ENCODE peak calls at places on chromosomes 16 and 17, in eight cellular contexts. One of them, this sample, is unnamed.

GRCh38 chr17:40522250-40522960 is 21.0 kb upstream of the TNS4 start:
- DNase-seq in hepatocyte: no peak
- DNase-seq in OCI-LY7: no peak
- DNase-seq in PC-9: peak; percentile 28
- DNase-seq in HCT116: no peak
- DNase-seq in GM23248: peak; percentile 78
- DNase-seq in SK-N-SH: no peak
- DNase-seq in MM.1S: no peak
- DNase-seq in this sample: no peak

GRCh38 chr17:45584092-45585036 is 93.8 kb upstream of the PLEKHM1 start:
- DNase-seq in hepatocyte: peak; percentile 79
- DNase-seq in OCI-LY7: peak; percentile 90
- DNase-seq in PC-9: peak; percentile 42
- DNase-seq in HCT116: peak; percentile 39
- DNase-seq in GM23248: peak; percentile 78
- DNase-seq in SK-N-SH: peak; percentile 83
- DNase-seq in MM.1S: peak; percentile 92
- DNase-seq in this sample: peak; percentile 95

GRCh38 chr17:57555636-57556175 is 189.4 kb downstream of the CCDC182 start:
- DNase-seq in hepatocyte: no peak
- DNase-seq in OCI-LY7: peak; percentile 53
- DNase-seq in PC-9: no peak
- DNase-seq in HCT116: no peak
- DNase-seq in GM23248: no peak
- DNase-seq in SK-N-SH: no peak
- DNase-seq in MM.1S: no peak
- DNase-seq in this sample: no peak

GRCh38 chr17:58710948-58711552 is 18.6 kb downstream of the RAD51C start:
- DNase-seq in hepatocyte: peak; percentile 85
- DNase-seq in OCI-LY7: peak; percentile 70
- DNase-seq in PC-9: no peak
- DNase-seq in HCT116: peak; percentile 56
- DNase-seq in GM23248: peak; percentile 77
- DNase-seq in SK-N-SH: peak; percentile 49
- DNase-seq in MM.1S: peak; percentile 62
- DNase-seq in this sample: peak; percentile 86

GRCh38 chr17:42060231-42060630 is 9.8 kb upstream of the C17orf113 start:
- DNase-seq in hepatocyte: no peak
- DNase-seq in OCI-LY7: no peak
- DNase-seq in PC-9: no peak
- DNase-seq in HCT116: no peak
- DNase-seq in GM23248: no peak
- DNase-seq in SK-N-SH: no peak
- DNase-seq in MM.1S: no peak
- DNase-seq in this sample: no peak

GRCh38 chr17:17351901-17352781 is 49.0 kb downstream of the NT5M start:
- DNase-seq in hepatocyte: peak; percentile 48
- DNase-seq in OCI-LY7: no peak
- DNase-seq in PC-9: no peak
- DNase-seq in HCT116: no peak
- DNase-seq in GM23248: peak; percentile 69
- DNase-seq in SK-N-SH: peak; percentile 88
- DNase-seq in MM.1S: no peak
- DNase-seq in this sample: no peak

GRCh38 chr17:50487213-50488096 is 8.8 kb downstream of the RSAD1 start:
- DNase-seq in hepatocyte: no peak
- DNase-seq in OCI-LY7: no peak
- DNase-seq in PC-9: peak; percentile 91
- DNase-seq in HCT116: no peak
- DNase-seq in GM23248: peak; percentile 73
- DNase-seq in SK-N-SH: no peak
- DNase-seq in MM.1S: no peak
- DNase-seq in this sample: no peak

GRCh38 chr16:68255712-68256111 is 8.6 kb upstream of the SLC7A6 start:
- DNase-seq in hepatocyte: no peak
- DNase-seq in OCI-LY7: no peak
- DNase-seq in PC-9: no peak
- DNase-seq in HCT116: no peak
- DNase-seq in GM23248: no peak
- DNase-seq in SK-N-SH: no peak
- DNase-seq in MM.1S: no peak
- DNase-seq in this sample: no peak

GRCh38 chr17:56982312-56982711 is 4.4 kb downstream of the SCPEP1 start:
- DNase-seq in hepatocyte: no peak
- DNase-seq in OCI-LY7: no peak
- DNase-seq in PC-9: no peak
- DNase-seq in HCT116: no peak
- DNase-seq in GM23248: no peak
- DNase-seq in SK-N-SH: no peak
- DNase-seq in MM.1S: peak; percentile 24
- DNase-seq in this sample: no peak

GRCh38 chr16:84072014-84072413 is 29.4 kb upstream of the SLC38A8 start:
- DNase-seq in hepatocyte: no peak
- DNase-seq in OCI-LY7: no peak
- DNase-seq in PC-9: no peak
- DNase-seq in HCT116: no peak
- DNase-seq in GM23248: no peak
- DNase-seq in SK-N-SH: no peak
- DNase-seq in MM.1S: no peak
- DNase-seq in this sample: no peak

GRCh38 chr17:3796110-3796821 is 4.7 kb downstream of the ITGAE start:
- DNase-seq in hepatocyte: no peak
- DNase-seq in OCI-LY7: no peak
- DNase-seq in PC-9: no peak
- DNase-seq in HCT116: no peak
- DNase-seq in GM23248: no peak
- DNase-seq in SK-N-SH: no peak
- DNase-seq in MM.1S: no peak
- DNase-seq in this sample: no peak

GRCh38 chr17:17191961-17192381 is 14.2 kb downstream of the PLD6 start:
- DNase-seq in hepatocyte: no peak
- DNase-seq in OCI-LY7: no peak
- DNase-seq in PC-9: no peak
- DNase-seq in HCT116: no peak
- DNase-seq in GM23248: no peak
- DNase-seq in SK-N-SH: no peak
- DNase-seq in MM.1S: no peak
- DNase-seq in this sample: no peak

GRCh38 chr17:55177159-55177913 is 87.4 kb upstream of the HLF start:
- DNase-seq in hepatocyte: no peak
- DNase-seq in OCI-LY7: peak; percentile 59
- DNase-seq in PC-9: no peak
- DNase-seq in HCT116: no peak
- DNase-seq in GM23248: peak; percentile 24
- DNase-seq in SK-N-SH: no peak
- DNase-seq in MM.1S: no peak
- DNase-seq in this sample: peak; percentile 48

GRCh38 chr17:50545306-50545705 is 1.7 kb upstream of the SPATA20 start:
- DNase-seq in hepatocyte: no peak
- DNase-seq in OCI-LY7: no peak
- DNase-seq in PC-9: no peak
- DNase-seq in HCT116: no peak
- DNase-seq in GM23248: no peak
- DNase-seq in SK-N-SH: no peak
- DNase-seq in MM.1S: no peak
- DNase-seq in this sample: no peak

GRCh38 chr16:8730335-8730915 is 56.0 kb downstream of the ABAT start:
- DNase-seq in hepatocyte: peak; percentile 23
- DNase-seq in OCI-LY7: no peak
- DNase-seq in PC-9: no peak
- DNase-seq in HCT116: no peak
- DNase-seq in GM23248: no peak
- DNase-seq in SK-N-SH: no peak
- DNase-seq in MM.1S: no peak
- DNase-seq in this sample: no peak

GRCh38 chr17:11953924-11954323 is 43.4 kb downstream of the ZNF18 start:
- DNase-seq in hepatocyte: no peak
- DNase-seq in OCI-LY7: no peak
- DNase-seq in PC-9: no peak
- DNase-seq in HCT116: no peak
- DNase-seq in GM23248: no peak
- DNase-seq in SK-N-SH: no peak
- DNase-seq in MM.1S: no peak
- DNase-seq in this sample: no peak

GRCh38 chr17:41633498-41634197 is 9.3 kb upstream of the KRT17 start:
- DNase-seq in hepatocyte: no peak
- DNase-seq in OCI-LY7: peak; percentile 7
- DNase-seq in PC-9: no peak
- DNase-seq in HCT116: no peak
- DNase-seq in GM23248: no peak
- DNase-seq in SK-N-SH: no peak
- DNase-seq in MM.1S: no peak
- DNase-seq in this sample: no peak

GRCh38 chr17:80844418-80844990 is 147.1 kb upstream of the CHMP6 start:
- DNase-seq in hepatocyte: no peak
- DNase-seq in OCI-LY7: no peak
- DNase-seq in PC-9: no peak
- DNase-seq in HCT116: no peak
- DNase-seq in GM23248: no peak
- DNase-seq in SK-N-SH: no peak
- DNase-seq in MM.1S: no peak
- DNase-seq in this sample: no peak

GRCh38 chr16:70691223-70692129 is 5.6 kb upstream of the MTSS2 start:
- DNase-seq in hepatocyte: peak; percentile 94
- DNase-seq in OCI-LY7: no peak
- DNase-seq in PC-9: no peak
- DNase-seq in HCT116: no peak
- DNase-seq in GM23248: peak; percentile 100
- DNase-seq in SK-N-SH: peak; percentile 86
- DNase-seq in MM.1S: no peak
- DNase-seq in this sample: no peak

GRCh38 chr17:33038740-33039139 is 47.1 kb downstream of the SPACA3 start:
- DNase-seq in hepatocyte: peak; percentile 61
- DNase-seq in OCI-LY7: peak; percentile 3
- DNase-seq in PC-9: no peak
- DNase-seq in HCT116: peak; percentile 15
- DNase-seq in GM23248: peak; percentile 48
- DNase-seq in SK-N-SH: peak; percentile 73
- DNase-seq in MM.1S: no peak
- DNase-seq in this sample: peak; percentile 73

GRCh38 chr17:7838291-7839075 is 4.5 kb downstream of the KDM6B start:
- DNase-seq in hepatocyte: peak; percentile 85
- DNase-seq in OCI-LY7: peak; percentile 91
- DNase-seq in PC-9: no peak
- DNase-seq in HCT116: no peak
- DNase-seq in GM23248: peak; percentile 60
- DNase-seq in SK-N-SH: peak; percentile 71
- DNase-seq in MM.1S: no peak
- DNase-seq in this sample: peak; percentile 82

GRCh38 chr16:15899538-15900100 is 11.2 kb upstream of the CEP20 start:
- DNase-seq in hepatocyte: peak; percentile 79
- DNase-seq in OCI-LY7: no peak
- DNase-seq in PC-9: peak; percentile 100
- DNase-seq in HCT116: peak; percentile 99
- DNase-seq in GM23248: peak; percentile 84
- DNase-seq in SK-N-SH: no peak
- DNase-seq in MM.1S: no peak
- DNase-seq in this sample: no peak

GRCh38 chr17:79393358-79394038 is 217.4 kb downstream of the RBFOX3 start:
- DNase-seq in hepatocyte: peak; percentile 90
- DNase-seq in OCI-LY7: peak; percentile 73
- DNase-seq in PC-9: no peak
- DNase-seq in HCT116: peak; percentile 37
- DNase-seq in GM23248: peak; percentile 77
- DNase-seq in SK-N-SH: peak; percentile 97
- DNase-seq in MM.1S: peak; percentile 64
- DNase-seq in this sample: peak; percentile 86

GRCh38 chr17:14007951-14008350 is 61.4 kb upstream of the COX10 start:
- DNase-seq in hepatocyte: no peak
- DNase-seq in OCI-LY7: no peak
- DNase-seq in PC-9: no peak
- DNase-seq in HCT116: no peak
- DNase-seq in GM23248: no peak
- DNase-seq in SK-N-SH: no peak
- DNase-seq in MM.1S: no peak
- DNase-seq in this sample: no peak

GRCh38 chr16:58110590-58111330 is 18.4 kb downstream of the CFAP20 start:
- DNase-seq in hepatocyte: no peak
- DNase-seq in OCI-LY7: no peak
- DNase-seq in PC-9: no peak
- DNase-seq in HCT116: no peak
- DNase-seq in GM23248: peak; percentile 42
- DNase-seq in SK-N-SH: peak; percentile 61
- DNase-seq in MM.1S: no peak
- DNase-seq in this sample: no peak

GRCh38 chr16:58638148-58639036 is 8.8 kb upstream of the CNOT1 start:
- DNase-seq in hepatocyte: peak; percentile 82
- DNase-seq in OCI-LY7: no peak
- DNase-seq in PC-9: peak; percentile 83
- DNase-seq in HCT116: peak; percentile 54
- DNase-seq in GM23248: peak; percentile 96
- DNase-seq in SK-N-SH: no peak
- DNase-seq in MM.1S: no peak
- DNase-seq in this sample: no peak

GRCh38 chr16:80803341-80804060 is 897 bp downstream of the CDYL2 start:
- DNase-seq in hepatocyte: peak; percentile 53
- DNase-seq in OCI-LY7: peak; percentile 21
- DNase-seq in PC-9: no peak
- DNase-seq in HCT116: no peak
- DNase-seq in GM23248: peak; percentile 61
- DNase-seq in SK-N-SH: peak; percentile 66
- DNase-seq in MM.1S: no peak
- DNase-seq in this sample: no peak

GRCh38 chr17:78387982-78388941 is 9.8 kb downstream of the PGS1 start:
- DNase-seq in hepatocyte: no peak
- DNase-seq in OCI-LY7: peak; percentile 76
- DNase-seq in PC-9: no peak
- DNase-seq in HCT116: no peak
- DNase-seq in GM23248: no peak
- DNase-seq in SK-N-SH: no peak
- DNase-seq in MM.1S: no peak
- DNase-seq in this sample: peak; percentile 55
- H3K4me1 ChIP-seq in hepatocyte: peaks cover 39% of the 10 kb centered on the region
- H3K4me1 ChIP-seq in OCI-LY7: peaks cover 56% of the 10 kb centered on the region
- H3K4me1 ChIP-seq in PC-9: peaks cover 21% of the 10 kb centered on the region
- H3K4me1 ChIP-seq in HCT116: peaks cover 13% of the 10 kb centered on the region
- H3K4me1 ChIP-seq in GM23248: peaks cover 69% of the 10 kb centered on the region
- H3K4me1 ChIP-seq in SK-N-SH: peaks cover 10% of the 10 kb centered on the region
- H3K4me1 ChIP-seq in MM.1S: peaks cover 21% of the 10 kb centered on the region
- H3K4me1 ChIP-seq in this sample: peaks cover 51% of the 10 kb centered on the region

GRCh38 chr16:89938636-89938885 is 10.0 kb upstream of the DEF8 start:
- DNase-seq in hepatocyte: no peak
- DNase-seq in OCI-LY7: no peak
- DNase-seq in PC-9: no peak
- DNase-seq in HCT116: no peak
- DNase-seq in GM23248: no peak
- DNase-seq in SK-N-SH: no peak
- DNase-seq in MM.1S: no peak
- DNase-seq in this sample: no peak
- H3K9me2 ChIP-seq in hepatocyte: no peaks in the 10 kb centered on the region
- H3K9me2 ChIP-seq in OCI-LY7: no peaks in the 10 kb centered on the region
- H3K9me2 ChIP-seq in PC-9: no peaks in the 10 kb centered on the region
- H3K9me2 ChIP-seq in HCT116: no peaks in the 10 kb centered on the region
- H3K9me2 ChIP-seq in GM23248: no peaks in the 10 kb centered on the region
- H3K9me2 ChIP-seq in SK-N-SH: no peaks in the 10 kb centered on the region
- H3K9me2 ChIP-seq in MM.1S: no peaks in the 10 kb centered on the region
- H3K9me2 ChIP-seq in this sample: no peaks in the 10 kb centered on the region

GRCh38 chr17:73342549-73343167 is 30.9 kb upstream of the CDC42EP4 start:
- DNase-seq in hepatocyte: no peak
- DNase-seq in OCI-LY7: no peak
- DNase-seq in PC-9: no peak
- DNase-seq in HCT116: no peak
- DNase-seq in GM23248: peak; percentile 60
- DNase-seq in SK-N-SH: no peak
- DNase-seq in MM.1S: no peak
- DNase-seq in this sample: no peak
- H3K4me1 ChIP-seq in hepatocyte: peaks cover 52% of the 10 kb centered on the region
- H3K4me1 ChIP-seq in OCI-LY7: no peaks in the 10 kb centered on the region
- H3K4me1 ChIP-seq in PC-9: peaks cover 48% of the 10 kb centered on the region
- H3K4me1 ChIP-seq in HCT116: peaks cover 11% of the 10 kb centered on the region
- H3K4me1 ChIP-seq in GM23248: peaks cover 44% of the 10 kb centered on the region
- H3K4me1 ChIP-seq in SK-N-SH: peaks cover 41% of the 10 kb centered on the region
- H3K4me1 ChIP-seq in MM.1S: no peaks in the 10 kb centered on the region
- H3K4me1 ChIP-seq in this sample: no peaks in the 10 kb centered on the region

GRCh38 chr17:74882517-74883240 is 9.9 kb upstream of the FDXR start:
- DNase-seq in hepatocyte: no peak
- DNase-seq in OCI-LY7: no peak
- DNase-seq in PC-9: no peak
- DNase-seq in HCT116: no peak
- DNase-seq in GM23248: no peak
- DNase-seq in SK-N-SH: no peak
- DNase-seq in MM.1S: no peak
- DNase-seq in this sample: no peak
- H3K9me2 ChIP-seq in hepatocyte: no peaks in the 10 kb centered on the region
- H3K9me2 ChIP-seq in OCI-LY7: no peaks in the 10 kb centered on the region
- H3K9me2 ChIP-seq in PC-9: no peaks in the 10 kb centered on the region
- H3K9me2 ChIP-seq in HCT116: no peaks in the 10 kb centered on the region
- H3K9me2 ChIP-seq in GM23248: no peaks in the 10 kb centered on the region
- H3K9me2 ChIP-seq in SK-N-SH: no peaks in the 10 kb centered on the region
- H3K9me2 ChIP-seq in MM.1S: no peaks in the 10 kb centered on the region
- H3K9me2 ChIP-seq in this sample: no peaks in the 10 kb centered on the region

This sample was measured in Karpas-422.